ENCODE peak calls at places on chromosomes 11 and 22, in four cellular contexts. F, K, B and Q are unnamed samples. For H3K4me1, the result is how much of the 10 kb centered on the place peaks cover.

GRCh38 chr11:69972351-69972802 is 105.7 kb upstream of the ANO1 start:
- DNase-seq in F (no peak), K (no peak), B (no peak), Q (no peak)

GRCh38 chr11:57479925-57480324 is 19.6 kb downstream of the RTN4RL2 start:
- DNase-seq in F (no peak), K (no peak), B (no peak), Q (no peak)

GRCh38 chr22:45564349-45565030 is 61.8 kb downstream of the FBLN1 start:
- DNase-seq in F (no peak), K (no peak), B (no peak), Q (no peak)

GRCh38 chr11:58254936-58255335 is 13.1 kb downstream of the OR10W1 start:
- DNase-seq in F (no peak), K (no peak), B (no peak), Q (no peak)

GRCh38 chr11:126592496-126593410 is 237.3 kb downstream of the ST3GAL4 start:
- DNase-seq in F (no peak), K (no peak), B (no peak), Q (no peak)

GRCh38 chr22:43000441-43001175 is 14.3 kb downstream of the PACSIN2 start:
- DNase-seq in F (no peak), K (no peak), B (no peak), Q (no peak)

GRCh38 chr11:75313457-75314272 is 37.8 kb downstream of the ARRB1 start:
- DNase-seq in F (no peak), K (no peak), B (no peak), Q (no peak)

GRCh38 chr11:130237282-130238006 is 77.3 kb downstream of the ZBTB44 start:
- DNase-seq in F (no peak), K (no peak), B (no peak), Q (no peak)

GRCh38 chr11:106695506-106695905 is 322.8 kb downstream of the GUCY1A2 start:
- DNase-seq in F (no peak), K (peak), B (peak), Q (no peak)

GRCh38 chr11:106217456-106217855 is 140.0 kb downstream of the AASDHPPT start:
- DNase-seq in F (no peak), K (no peak), B (no peak), Q (no peak)

GRCh38 chr22:44051961-44052360 is 27.9 kb downstream of the PARVB start:
- DNase-seq in F (no peak), K (no peak), B (no peak), Q (no peak)

DNA sequence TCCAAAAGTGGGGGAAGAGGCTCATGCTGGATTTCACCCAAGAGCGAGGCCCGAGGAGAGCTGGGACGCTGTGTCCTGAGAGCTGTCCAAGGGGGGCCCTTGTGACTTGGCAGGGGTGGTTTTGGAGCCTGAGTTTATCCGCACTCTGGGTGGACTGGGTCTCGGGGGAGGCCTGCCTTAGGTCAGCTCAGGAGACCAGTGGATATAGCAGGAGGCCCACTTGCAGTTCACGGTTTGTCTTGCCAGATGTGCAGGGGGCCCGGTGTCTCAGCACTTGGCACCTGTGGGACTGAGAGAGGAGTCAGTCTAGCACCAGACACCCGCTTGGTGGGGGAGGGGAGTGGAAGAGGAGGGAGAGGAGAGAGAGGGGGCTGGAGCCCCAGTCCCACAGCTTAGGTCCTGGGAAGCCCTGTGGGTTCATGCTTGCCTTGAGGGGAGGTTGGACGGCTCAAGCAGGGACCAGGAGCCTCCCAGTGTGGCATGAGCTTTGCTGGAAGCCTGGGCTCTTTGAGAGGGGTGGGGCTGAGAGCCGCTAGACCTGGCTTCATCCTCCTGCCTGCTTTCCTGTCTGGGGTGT is 33.4 kb downstream of the PARVB start:
- DNase-seq in F (no peak), K (no peak), B (no peak), Q (no peak)
- H3K27ac ChIP-seq in F (no peak), K (no peak), B (peak), Q (no peak)

DNA sequence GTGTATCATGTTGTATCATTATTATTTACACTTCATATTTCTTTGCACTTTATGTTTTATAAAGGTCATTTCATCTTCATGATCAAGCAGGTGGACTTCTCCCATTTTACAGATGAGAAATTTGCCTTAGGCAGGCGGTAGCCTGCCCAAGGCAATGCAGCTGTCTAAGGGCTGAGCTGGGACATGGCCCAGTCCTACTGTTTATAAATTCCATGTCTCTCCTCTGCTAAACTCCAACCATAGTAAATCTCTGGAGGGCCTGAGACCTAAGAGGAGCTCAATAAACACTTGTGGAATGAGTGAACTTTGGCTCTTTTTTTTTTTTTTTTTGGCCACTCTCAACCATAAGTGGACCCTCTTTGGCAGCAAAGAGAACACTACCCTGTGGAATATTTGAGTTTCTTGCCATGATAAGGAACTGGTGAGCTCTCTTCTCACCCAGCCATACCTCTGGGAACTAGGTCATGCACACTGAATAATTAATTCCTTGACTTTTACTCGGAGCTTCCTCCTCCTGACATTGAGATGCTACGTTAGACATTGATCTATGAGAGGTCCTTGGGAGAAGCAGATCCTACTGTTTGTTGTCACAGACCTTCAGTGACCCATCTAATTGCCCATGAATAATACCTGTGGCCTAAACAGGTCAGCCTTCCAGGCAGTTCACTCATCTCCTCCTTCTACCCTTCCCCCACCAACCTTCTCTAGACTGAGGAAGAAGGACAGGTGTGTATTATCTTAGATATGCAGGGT is 30.0 kb downstream of the MICAL2 start:
- DNase-seq in F (no peak), K (peak), B (no peak), Q (no peak)
- H3K4me1 ChIP-seq in F (under half), K (under half), B (under half), Q (half or more)

GRCh38 chr11:64391839-64392238 is 32.9 kb downstream of the RPS6KA4 start:
- DNase-seq in F (no peak), K (no peak), B (no peak), Q (no peak)

GRCh38 chr11:64400667-64401066 is 41.7 kb downstream of the RPS6KA4 start:
- DNase-seq in F (no peak), K (no peak), B (no peak), Q (no peak)

GRCh38 chr11:64395545-64396078 is 36.6 kb downstream of the RPS6KA4 start:
- DNase-seq in F (no peak), K (no peak), B (no peak), Q (no peak)

GRCh38 chr11:64400096-64400495 is 41.1 kb downstream of the RPS6KA4 start:
- DNase-seq in F (no peak), K (no peak), B (no peak), Q (no peak)

GRCh38 chr11:64396079-64396591 is 37.2 kb downstream of the RPS6KA4 start:
- DNase-seq in F (no peak), K (no peak), B (no peak), Q (no peak)
- H3K4me3 ChIP-seq in F (no peak), K (no peak), B (no peak), Q (no peak)

GRCh38 chr11:64121637-64122410 is 44.1 kb downstream of the MACROD1 start:
- DNase-seq in F (no peak), K (peak), B (no peak), Q (no peak)
- H3K27ac ChIP-seq in F (no peak), K (no peak), B (no peak), Q (no peak)

GRCh38 chr11:122170815-122171475 is 54.9 kb upstream of the BLID start:
- DNase-seq in F (no peak), K (no peak), B (peak), Q (no peak)
- H3K4me1 ChIP-seq in F (under half), K (under half), B (half or more), Q (under half)

GRCh38 chr22:47018010-47018910 is 255.8 kb downstream of the TBC1D22A start:
- DNase-seq in F (no peak), K (no peak), B (no peak), Q (no peak)
- H3K4me3 ChIP-seq in F (no peak), K (no peak), B (no peak), Q (no peak)

GRCh38 chr11:64834723-64835615 is 9.5 kb downstream of the CDC42BPG start:
- DNase-seq in F (no peak), K (peak), B (peak), Q (no peak)

GRCh38 chr11:64834031-64834722 is 10.3 kb downstream of the CDC42BPG start:
- DNase-seq in F (no peak), K (no peak), B (no peak), Q (no peak)

GRCh38 chr11:64836448-64837072 is 7.9 kb downstream of the CDC42BPG start:
- DNase-seq in F (no peak), K (no peak), B (no peak), Q (no peak)

GRCh38 chr11:64837887-64838351 is 6.5 kb downstream of the CDC42BPG start:
- DNase-seq in F (no peak), K (no peak), B (no peak), Q (no peak)

DNA sequence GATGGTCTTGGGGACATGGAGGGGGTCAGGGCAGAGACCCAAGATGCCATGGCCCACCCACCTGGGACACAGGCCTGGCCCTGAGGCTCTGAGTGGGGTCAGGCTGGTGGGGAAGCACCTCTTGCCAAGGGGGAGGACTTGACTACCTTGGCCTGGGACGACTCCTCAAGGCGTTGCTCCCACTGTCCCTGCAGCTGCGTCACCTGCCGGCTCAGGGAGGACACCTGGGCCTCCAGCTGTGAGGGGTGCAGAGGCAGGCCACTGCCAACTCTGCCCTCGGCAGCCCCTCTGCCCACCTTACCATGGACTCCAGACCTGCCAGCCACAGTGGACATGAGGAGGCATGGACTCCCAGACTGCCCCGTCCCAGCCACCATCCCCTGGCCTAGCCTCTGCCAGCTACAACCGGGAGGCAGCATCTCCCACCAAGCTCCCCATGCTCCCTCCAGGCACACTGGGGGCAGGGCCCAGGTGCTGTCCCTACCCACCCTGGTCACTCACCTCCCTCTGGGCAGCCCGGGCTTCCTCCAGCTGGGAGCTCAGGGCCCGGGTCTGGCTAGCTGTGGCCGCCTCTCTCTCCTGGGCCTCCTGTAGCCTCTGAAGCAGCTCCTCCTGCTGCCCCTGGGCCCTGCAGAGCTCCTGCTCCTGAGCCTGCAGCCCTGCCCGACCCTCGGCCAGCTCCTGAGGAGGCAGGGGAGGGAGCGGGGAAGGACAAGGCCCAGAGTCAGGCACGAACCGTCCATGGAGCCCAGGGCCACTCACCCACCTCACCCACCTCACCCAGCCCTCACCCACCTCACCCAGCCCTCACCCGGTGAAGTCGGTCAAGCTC is 8.6 kb downstream of the CDC42BPG start:
- DNase-seq in F (no peak), K (no peak), B (no peak), Q (no peak)
- H3K27ac ChIP-seq in F (no peak), K (no peak), B (peak), Q (no peak)

GRCh38 chr22:41915035-41915782 is at the start of gene SHISA8:
- DNase-seq in F (peak), K (no peak), B (no peak), Q (no peak)

GRCh38 chr22:41915783-41916493 is 1.1 kb upstream of the SHISA8 start:
- DNase-seq in F (no peak), K (no peak), B (no peak), Q (no peak)

GRCh38 chr22:41913842-41914534 is 886 bp downstream of the SHISA8 start:
- DNase-seq in F (no peak), K (no peak), B (no peak), Q (no peak)

GRCh38 chr22:41913040-41913719 is 1.7 kb downstream of the SHISA8 start:
- DNase-seq in F (no peak), K (no peak), B (no peak), Q (no peak)

DNA sequence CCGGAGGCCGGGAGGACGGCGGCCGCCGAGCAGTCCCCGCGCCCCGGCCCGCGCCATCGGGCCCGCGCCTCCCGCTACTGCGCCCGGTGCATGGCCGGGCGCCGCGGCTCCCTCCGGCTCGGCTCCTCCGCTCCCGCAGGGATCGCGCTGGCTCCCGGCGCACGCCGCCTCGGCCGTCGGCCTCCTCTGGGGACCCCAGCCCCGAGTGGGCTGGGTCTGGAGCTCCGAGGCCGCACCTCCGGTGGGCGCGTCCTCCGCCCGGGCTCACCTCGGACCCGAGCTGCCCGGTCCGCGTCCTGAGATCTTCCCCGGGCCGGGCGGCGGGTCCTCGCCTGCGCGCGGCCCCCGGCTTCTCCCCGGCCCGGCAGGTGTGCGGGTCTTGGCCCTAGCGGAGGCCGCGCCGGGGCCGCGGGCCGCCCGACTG is 251 bp downstream of the SHISA8 start:
- DNase-seq in F (no peak), K (no peak), B (no peak), Q (no peak)
- H3K4me1 ChIP-seq in F (under half), K (under half), B (under half), Q (under half)